ENCODE peak calls at places on chromosomes 12 and 14, in five cellular contexts. C is T-cell; P is SHP77 treated with DMSO at 0.1 percent for 48 hours; N is activated naive CD8-positive, alpha-beta T cell treated with anti-CD3 and anti-CD28 coated beads, Interleukin-2, amount 10 ng/mL, durations not matched to agents 7 days and 5 days; W is stimulated activated CD4-positive, alpha-beta T cell treated with anti-CD3 and anti-CD28 coated beads, Interleukin-2, amount 100 ng/mL, for 48 hours. X is an unnamed sample.

GRCh38 chr14:75453817-75454434 is 26.1 kb downstream of the JDP2 start:
- DNase-seq in P (no peak), N (peak), C (no peak), W (no peak), X (no peak)

GRCh38 chr14:50388256-50388931 is 8.3 kb downstream of the CDKL1 start:
- DNase-seq in W (no peak), C (no peak), N (no peak), P (no peak), X (no peak)

GRCh38 chr12:40727774-40728483 is 35.7 kb downstream of the CNTN1 start:
- DNase-seq in W (no peak), C (no peak), P (no peak), N (no peak), X (no peak)

GRCh38 chr12:15158114-15158513 is 63.1 kb downstream of the RERG start:
- DNase-seq in W (no peak), N (no peak), C (no peak), P (no peak), X (no peak)

GRCh38 chr12:54426690-54427089 is 7.6 kb upstream of the ITGA5 start:
- DNase-seq in N (peak), C (no peak), W (no peak), P (no peak), X (no peak)

GRCh38 chr14:77194706-77195105 is 13.1 kb downstream of the TMEM63C start:
- DNase-seq in C (no peak), N (no peak), P (no peak), W (no peak), X (no peak)

GRCh38 chr14:68147331-68147730 is 327.8 kb downstream of the RAD51B start:
- DNase-seq in N (no peak), W (no peak), P (no peak), C (no peak), X (no peak)

GRCh38 chr14:93564918-93565317 is 134.2 kb downstream of the UNC79 start:
- DNase-seq in N (no peak), W (no peak), P (no peak), C (no peak), X (no peak)

GRCh38 chr12:8077207-8077606 is 4.9 kb upstream of the NECAP1 start:
- DNase-seq in C (no peak), P (no peak), W (no peak), N (no peak), X (no peak)

GRCh38 chr14:91229743-91230200 is 14.7 kb downstream of the GPR68 start:
- DNase-seq in N (peak), P (no peak), C (no peak), W (no peak), X (peak)

GRCh38 chr14:33839193-33840076 is 111.4 kb downstream of the EGLN3 start:
- DNase-seq in N (peak), W (peak), P (peak), C (peak), X (peak)

GRCh38 chr14:92516966-92517350 is 3.4 kb downstream of the RIN3 start:
- DNase-seq in W (no peak), N (peak), P (no peak), C (no peak), X (no peak)

GRCh38 chr12:51533799-51534198 is 57.2 kb upstream of the SCN8A start:
- DNase-seq in N (no peak), C (no peak), P (peak), W (no peak), X (no peak)

GRCh38 chr12:94704452-94704871 is 54.1 kb upstream of the TMCC3 start:
- DNase-seq in W (no peak), P (peak), C (no peak), N (no peak), X (no peak)

GRCh38 chr14:68020999-68021663 is 201.6 kb downstream of the RAD51B start:
- DNase-seq in P (no peak), N (no peak), W (no peak), C (no peak), X (no peak)

GRCh38 chr14:74804219-74804825 is 41.2 kb downstream of the YLPM1 start:
- DNase-seq in N (no peak), C (no peak), W (no peak), P (no peak), X (no peak)

GRCh38 chr12:46473634-46474201 is 101.1 kb upstream of the SLC38A2 start:
- DNase-seq in W (no peak), N (no peak), C (no peak), P (no peak), X (no peak)

GRCh38 chr12:53299454-53300180 is at the start of gene MYG1:
- DNase-seq in C (peak), P (peak), N (peak), W (peak), X (peak)

GRCh38 chr12:40854669-40855068 is 162.4 kb downstream of the CNTN1 start:
- DNase-seq in C (no peak), N (no peak), P (no peak), W (no peak), X (no peak)

GRCh38 chr12:12449533-12450025 is 92.7 kb downstream of the BORCS5 start:
- DNase-seq in W (no peak), P (no peak), C (no peak), N (no peak), X (no peak)

GRCh38 chr12:40436564-40436963 is 211.8 kb downstream of the LRRK2 start:
- DNase-seq in P (no peak), C (no peak), N (no peak), W (no peak), X (no peak)

GRCh38 chr12:11543513-11544168 is 105.8 kb upstream of the ETV6 start:
- DNase-seq in P (no peak), N (no peak), C (no peak), W (no peak), X (no peak)

GRCh38 chr14:33568935-33569579 is 381.8 kb downstream of the EGLN3 start:
- DNase-seq in C (no peak), N (no peak), P (no peak), W (no peak), X (no peak)

GRCh38 chr12:76409074-76409473 is 60.9 kb upstream of the BBS10 start:
- DNase-seq in P (no peak), N (no peak), W (no peak), C (no peak), X (no peak)

GRCh38 chr12:5493018-5493417 is 61.1 kb downstream of the NTF3 start:
- DNase-seq in P (no peak), N (no peak), W (no peak), C (no peak), X (no peak)

GRCh38 chr12:116319316-116319715 is 41.8 kb upstream of the MED13L start:
- DNase-seq in N (no peak), P (no peak), W (no peak), C (no peak), X (no peak)